ENCODE peak calls at places on chromosomes 1 and 21, in six cellular contexts. One of them, this sample, is unnamed.

GRCh38 chr1:110948038-110948810 is 15.5 kb downstream of the LRIF1 start:
- DNase-seq in mucosa of descending colon: no peak
- DNase-seq in stimulated activated CD4-positive, alpha-beta T cell treated with anti-CD3 and anti-CD28 coated beads, Interleukin-15, amount 100 ng/mL, for 1 hour: no peak
- DNase-seq in NCI-H146: no peak
- DNase-seq in AG04450: no peak
- DNase-seq in LNCaP clone FGC: no peak
- DNase-seq in this sample: no peak

GRCh38 chr1:209318302-209319056 is 265.0 kb upstream of the CAMK1G start:
- DNase-seq in mucosa of descending colon: no peak
- DNase-seq in stimulated activated CD4-positive, alpha-beta T cell treated with anti-CD3 and anti-CD28 coated beads, Interleukin-15, amount 100 ng/mL, for 1 hour: no peak
- DNase-seq in NCI-H146: no peak
- DNase-seq in AG04450: no peak
- DNase-seq in LNCaP clone FGC: no peak
- DNase-seq in this sample: no peak

GRCh38 chr1:11550664-11551283 is 71.8 kb downstream of the DISP3 start:
- DNase-seq in mucosa of descending colon: peak; percentile 28
- DNase-seq in stimulated activated CD4-positive, alpha-beta T cell treated with anti-CD3 and anti-CD28 coated beads, Interleukin-15, amount 100 ng/mL, for 1 hour: no peak
- DNase-seq in NCI-H146: no peak
- DNase-seq in AG04450: peak; percentile 33
- DNase-seq in LNCaP clone FGC: peak; percentile 67
- DNase-seq in this sample: no peak

GRCh38 chr1:248696261-248696660 is 6.3 kb downstream of the OR14I1 start:
- DNase-seq in mucosa of descending colon: no peak
- DNase-seq in stimulated activated CD4-positive, alpha-beta T cell treated with anti-CD3 and anti-CD28 coated beads, Interleukin-15, amount 100 ng/mL, for 1 hour: no peak
- DNase-seq in NCI-H146: peak; percentile 66
- DNase-seq in AG04450: no peak
- DNase-seq in LNCaP clone FGC: no peak
- DNase-seq in this sample: no peak

GRCh38 chr1:11885922-11886321 is 27.2 kb upstream of the NPPB start:
- DNase-seq in mucosa of descending colon: no peak
- DNase-seq in stimulated activated CD4-positive, alpha-beta T cell treated with anti-CD3 and anti-CD28 coated beads, Interleukin-15, amount 100 ng/mL, for 1 hour: no peak
- DNase-seq in NCI-H146: no peak
- DNase-seq in AG04450: no peak
- DNase-seq in LNCaP clone FGC: no peak
- DNase-seq in this sample: no peak

GRCh38 chr1:150259758-150260669 is 2.4 kb downstream of the CA14 start:
- DNase-seq in mucosa of descending colon: peak; percentile 57
- DNase-seq in stimulated activated CD4-positive, alpha-beta T cell treated with anti-CD3 and anti-CD28 coated beads, Interleukin-15, amount 100 ng/mL, for 1 hour: no peak
- DNase-seq in NCI-H146: peak; percentile 78
- DNase-seq in AG04450: no peak
- DNase-seq in LNCaP clone FGC: peak; percentile 65
- DNase-seq in this sample: peak; percentile 83

GRCh38 chr21:44439211-44439600 is 16.1 kb upstream of the LRRC3 start:
- DNase-seq in mucosa of descending colon: peak; percentile 25
- DNase-seq in stimulated activated CD4-positive, alpha-beta T cell treated with anti-CD3 and anti-CD28 coated beads, Interleukin-15, amount 100 ng/mL, for 1 hour: no peak
- DNase-seq in NCI-H146: no peak
- DNase-seq in AG04450: no peak
- DNase-seq in LNCaP clone FGC: no peak
- DNase-seq in this sample: no peak

GRCh38 chr1:8813991-8814390 is 3.4 kb downstream of the RERE start:
- DNase-seq in mucosa of descending colon: no peak
- DNase-seq in stimulated activated CD4-positive, alpha-beta T cell treated with anti-CD3 and anti-CD28 coated beads, Interleukin-15, amount 100 ng/mL, for 1 hour: no peak
- DNase-seq in NCI-H146: no peak
- DNase-seq in AG04450: no peak
- DNase-seq in LNCaP clone FGC: no peak
- DNase-seq in this sample: no peak

GRCh38 chr1:42913426-42914091 is 45.1 kb downstream of the SLC2A1 start:
- DNase-seq in mucosa of descending colon: no peak
- DNase-seq in stimulated activated CD4-positive, alpha-beta T cell treated with anti-CD3 and anti-CD28 coated beads, Interleukin-15, amount 100 ng/mL, for 1 hour: no peak
- DNase-seq in NCI-H146: peak; percentile 37
- DNase-seq in AG04450: peak; percentile 79
- DNase-seq in LNCaP clone FGC: peak; percentile 58
- DNase-seq in this sample: peak; percentile 27

GRCh38 chr1:3459940-3460652 is 5.6 kb downstream of the ARHGEF16 start:
- DNase-seq in mucosa of descending colon: peak; percentile 93
- DNase-seq in stimulated activated CD4-positive, alpha-beta T cell treated with anti-CD3 and anti-CD28 coated beads, Interleukin-15, amount 100 ng/mL, for 1 hour: no peak
- DNase-seq in NCI-H146: no peak
- DNase-seq in AG04450: no peak
- DNase-seq in LNCaP clone FGC: no peak
- DNase-seq in this sample: no peak

GRCh38 chr1:39927538-39927937 is 25.8 kb upstream of the MYCL start:
- DNase-seq in mucosa of descending colon: no peak
- DNase-seq in stimulated activated CD4-positive, alpha-beta T cell treated with anti-CD3 and anti-CD28 coated beads, Interleukin-15, amount 100 ng/mL, for 1 hour: no peak
- DNase-seq in NCI-H146: no peak
- DNase-seq in AG04450: no peak
- DNase-seq in LNCaP clone FGC: no peak
- DNase-seq in this sample: no peak

GRCh38 chr1:117368116-117369108 is 1.2 kb downstream of the MAN1A2 start:
- DNase-seq in mucosa of descending colon: no peak
- DNase-seq in stimulated activated CD4-positive, alpha-beta T cell treated with anti-CD3 and anti-CD28 coated beads, Interleukin-15, amount 100 ng/mL, for 1 hour: no peak
- DNase-seq in NCI-H146: no peak
- DNase-seq in AG04450: no peak
- DNase-seq in LNCaP clone FGC: no peak
- DNase-seq in this sample: peak; percentile 41

GRCh38 chr1:35112668-35113067 is 33.5 kb downstream of the ZMYM1 start:
- DNase-seq in mucosa of descending colon: no peak
- DNase-seq in stimulated activated CD4-positive, alpha-beta T cell treated with anti-CD3 and anti-CD28 coated beads, Interleukin-15, amount 100 ng/mL, for 1 hour: no peak
- DNase-seq in NCI-H146: no peak
- DNase-seq in AG04450: no peak
- DNase-seq in LNCaP clone FGC: no peak
- DNase-seq in this sample: no peak

GRCh38 chr1:18630511-18631495 is at the start of gene PAX7:
- DNase-seq in mucosa of descending colon: no peak
- DNase-seq in stimulated activated CD4-positive, alpha-beta T cell treated with anti-CD3 and anti-CD28 coated beads, Interleukin-15, amount 100 ng/mL, for 1 hour: no peak
- DNase-seq in NCI-H146: no peak
- DNase-seq in AG04450: no peak
- DNase-seq in LNCaP clone FGC: no peak
- DNase-seq in this sample: no peak

GRCh38 chr1:174021611-174022079 is 512 bp downstream of the RC3H1 start:
- DNase-seq in mucosa of descending colon: peak; percentile 72
- DNase-seq in stimulated activated CD4-positive, alpha-beta T cell treated with anti-CD3 and anti-CD28 coated beads, Interleukin-15, amount 100 ng/mL, for 1 hour: peak; percentile 7
- DNase-seq in NCI-H146: peak; percentile 76
- DNase-seq in AG04450: no peak
- DNase-seq in LNCaP clone FGC: no peak
- DNase-seq in this sample: peak; percentile 86

GRCh38 chr1:220783453-220783852 is 3.3 kb upstream of the MTARC1 start:
- DNase-seq in mucosa of descending colon: no peak
- DNase-seq in stimulated activated CD4-positive, alpha-beta T cell treated with anti-CD3 and anti-CD28 coated beads, Interleukin-15, amount 100 ng/mL, for 1 hour: no peak
- DNase-seq in NCI-H146: no peak
- DNase-seq in AG04450: no peak
- DNase-seq in LNCaP clone FGC: no peak
- DNase-seq in this sample: peak; percentile 48

GRCh38 chr1:228097333-228098081 is 5.6 kb downstream of the C1orf35 start:
- DNase-seq in mucosa of descending colon: no peak
- DNase-seq in stimulated activated CD4-positive, alpha-beta T cell treated with anti-CD3 and anti-CD28 coated beads, Interleukin-15, amount 100 ng/mL, for 1 hour: no peak
- DNase-seq in NCI-H146: no peak
- DNase-seq in AG04450: no peak
- DNase-seq in LNCaP clone FGC: no peak
- DNase-seq in this sample: no peak

This sample was measured in NCI-H1417.